ENCODE peak calls at places on chromosomes 12 and 14, in seven cellular contexts. J, H, N, T, W, O and M are unnamed samples.

GRCh38 chr12:69068431-69068830 is 135.5 kb upstream of the CPM start:
- DNase-seq in W (no peak), H (peak), O (no peak), J (no peak), T (no peak), N (no peak), M (peak)

GRCh38 chr12:46920503-46920902 is 94.7 kb upstream of the SLC38A4 start:
- DNase-seq in O (no peak), J (no peak), H (no peak), N (no peak), T (no peak), W (no peak), M (no peak)

GRCh38 chr12:26119391-26119981 is 5.4 kb downstream of the BHLHE41 start:
- DNase-seq in T (peak), N (peak), O (peak), H (peak), J (no peak), W (no peak), M (peak)

GRCh38 chr14:54229136-54229535 is 167.7 kb upstream of the CDKN3 start:
- DNase-seq in H (no peak), O (no peak), T (no peak), J (no peak), W (no peak), N (no peak), M (no peak)

GRCh38 chr14:52042371-52043037 is 26.4 kb downstream of the NID2 start:
- DNase-seq in T (no peak), J (no peak), N (no peak), W (no peak), H (no peak), O (no peak), M (no peak)

GRCh38 chr12:71748081-71748850 is 6.4 kb upstream of the RAB21 start:
- DNase-seq in T (no peak), N (no peak), H (no peak), J (no peak), O (peak), W (no peak), M (no peak)

GRCh38 chr14:32710351-32711102 is 228.2 kb upstream of the NPAS3 start:
- DNase-seq in O (peak), T (no peak), N (no peak), H (no peak), W (no peak), J (no peak), M (peak)

GRCh38 chr14:75430106-75430505 is 2.3 kb downstream of the JDP2 start:
- DNase-seq in T (peak), W (no peak), O (peak), J (no peak), H (no peak), N (no peak), M (peak)

GRCh38 chr14:73741876-73742519 is 27.8 kb upstream of the PNMA1 start:
- DNase-seq in W (peak), N (no peak), J (no peak), O (no peak), T (peak), H (no peak), M (no peak)
- H3K4me3 ChIP-seq in W (peak), N (peak), J (peak), O (no peak), T (no peak), H (no peak), M (peak)

GRCh38 chr12:59084758-59085383 is 164.6 kb upstream of the LRIG3 start:
- DNase-seq in J (no peak), W (peak), H (peak), T (no peak), N (no peak), O (peak), M (peak)
- TF ChIP-seq CTCF in J (no peak), W (no peak), H (no peak), T (no peak), N (peak), O (peak), M (peak)

GRCh38 chr12:64679487-64679983 is 69.2 kb downstream of the RASSF3 start:
- DNase-seq in H (peak), J (no peak), W (peak), N (peak), T (no peak), O (peak), M (peak)
- H3K4me3 ChIP-seq in H (no peak), J (no peak), W (no peak), N (peak), T (no peak), O (no peak), M (peak)

GRCh38 chr12:19398376-19399363 is 40.6 kb upstream of the AEBP2 start:
- DNase-seq in O (no peak), J (no peak), T (no peak), W (no peak), N (no peak), H (no peak), M (peak)
- TF ChIP-seq CTCF in O (no peak), J (no peak), T (no peak), W (no peak), N (no peak), H (no peak), M (no peak)

GRCh38 chr12:113464852-113465719 is 6.6 kb downstream of the LHX5 start:
- DNase-seq in O (no peak), W (no peak), J (no peak), T (no peak), N (no peak), H (no peak), M (no peak)
- H3K4me3 ChIP-seq in O (no peak), W (no peak), J (no peak), T (no peak), N (no peak), H (no peak), M (no peak)

GRCh38 chr14:103347091-103347815 is 13.2 kb downstream of the EIF5 start:
- DNase-seq in J (no peak), H (peak), N (no peak), T (no peak), O (no peak), W (no peak), M (no peak)

GRCh38 chr14:103341250-103342129 is 7.5 kb downstream of the EIF5 start:
- DNase-seq in O (no peak), H (no peak), N (no peak), T (no peak), J (no peak), W (no peak), M (no peak)

GRCh38 chr14:103346286-103346685 is 12.2 kb downstream of the EIF5 start:
- DNase-seq in J (no peak), N (no peak), W (no peak), T (no peak), H (no peak), O (peak), M (peak)

GRCh38 chr14:103343164-103343879 is 9.3 kb downstream of the EIF5 start:
- DNase-seq in W (no peak), T (no peak), J (no peak), O (peak), H (no peak), N (no peak), M (no peak)

GRCh38 chr14:103343905-103344797 is 10.1 kb downstream of the EIF5 start:
- DNase-seq in O (no peak), W (no peak), H (no peak), N (no peak), T (no peak), J (no peak), M (no peak)
- TF ChIP-seq CTCF in O (no peak), W (no peak), H (no peak), N (no peak), T (no peak), J (no peak), M (no peak)

GRCh38 chr14:98177551-98177950 is 1094.4 kb downstream of the BCL11B start:
- DNase-seq in J (no peak), T (no peak), W (no peak), N (no peak), O (no peak), H (no peak), M (no peak)
- H3K4me3 ChIP-seq in J (no peak), T (no peak), W (no peak), N (no peak), O (no peak), H (no peak), M (no peak)

GRCh38 chr12:2382391-2383155 is 329.8 kb downstream of the CACNA1C start:
- DNase-seq in O (peak), T (no peak), H (no peak), W (no peak), N (peak), J (no peak), M (peak)
- TF ChIP-seq CTCF in O (no peak), T (no peak), H (no peak), W (no peak), N (peak), J (peak), M (no peak)